ENCODE peak calls at places on chromosomes 2 and 18, in six cellular contexts. One of them, this sample, is unnamed.
A peak's percentile ranks its signal among the peaks of the same experiment; 100 is the strongest.

GRCh38 chr18:23131693-23132319 is 3.5 kb upstream of the CABLES1 start:
- DNase-seq in NCI-H82: peak; percentile 90
- DNase-seq in anterior cingulate cortex: peak; percentile 26
- DNase-seq in nephron progenitor cell: peak; percentile 60
- DNase-seq in DND-41: peak; percentile 61
- DNase-seq in stimulated activated CD8-positive, alpha-beta memory T cell treated with anti-CD3 and anti-CD28 coated beads, Interleukin-12 subunit alpha, Interleukin-12 subunit beta, amount 100 ng/mL, for 4 hours: no peak
- DNase-seq in this sample: peak; percentile 68

GRCh38 chr2:60530660-60531276 is 22.7 kb downstream of the BCL11A start:
- DNase-seq in NCI-H82: peak; percentile 98
- DNase-seq in anterior cingulate cortex: no peak
- DNase-seq in DND-41: peak; percentile 57
- DNase-seq in stimulated activated CD8-positive, alpha-beta memory T cell treated with anti-CD3 and anti-CD28 coated beads, Interleukin-12 subunit alpha, Interleukin-12 subunit beta, amount 100 ng/mL, for 4 hours: no peak
- DNase-seq in nephron progenitor cell: peak; percentile 53
- DNase-seq in this sample: no peak

GRCh38 chr2:107364361-107364950 is 462.2 kb upstream of the RGPD4 start:
- DNase-seq in stimulated activated CD8-positive, alpha-beta memory T cell treated with anti-CD3 and anti-CD28 coated beads, Interleukin-12 subunit alpha, Interleukin-12 subunit beta, amount 100 ng/mL, for 4 hours: no peak
- DNase-seq in anterior cingulate cortex: no peak
- DNase-seq in nephron progenitor cell: no peak
- DNase-seq in NCI-H82: no peak
- DNase-seq in DND-41: no peak
- DNase-seq in this sample: no peak

GRCh38 chr2:196592331-196592911 is 47.1 kb upstream of the CCDC150 start:
- DNase-seq in stimulated activated CD8-positive, alpha-beta memory T cell treated with anti-CD3 and anti-CD28 coated beads, Interleukin-12 subunit alpha, Interleukin-12 subunit beta, amount 100 ng/mL, for 4 hours: no peak
- DNase-seq in NCI-H82: peak; percentile 72
- DNase-seq in nephron progenitor cell: no peak
- DNase-seq in anterior cingulate cortex: peak; percentile 70
- DNase-seq in DND-41: peak; percentile 6
- DNase-seq in this sample: no peak

GRCh38 chr2:59314367-59314766 is 1073.2 kb upstream of the FANCL start:
- DNase-seq in DND-41: peak; percentile 61
- DNase-seq in anterior cingulate cortex: no peak
- DNase-seq in nephron progenitor cell: no peak
- DNase-seq in stimulated activated CD8-positive, alpha-beta memory T cell treated with anti-CD3 and anti-CD28 coated beads, Interleukin-12 subunit alpha, Interleukin-12 subunit beta, amount 100 ng/mL, for 4 hours: no peak
- DNase-seq in NCI-H82: no peak
- DNase-seq in this sample: peak; percentile 99

GRCh38 chr2:157443795-157444642 is at the start of gene CYTIP:
- DNase-seq in NCI-H82: no peak
- DNase-seq in nephron progenitor cell: no peak
- DNase-seq in DND-41: no peak
- DNase-seq in stimulated activated CD8-positive, alpha-beta memory T cell treated with anti-CD3 and anti-CD28 coated beads, Interleukin-12 subunit alpha, Interleukin-12 subunit beta, amount 100 ng/mL, for 4 hours: no peak
- DNase-seq in anterior cingulate cortex: no peak
- DNase-seq in this sample: peak; percentile 11

GRCh38 chr2:25548587-25548986 is 124.8 kb downstream of the DTNB start:
- DNase-seq in nephron progenitor cell: no peak
- DNase-seq in DND-41: no peak
- DNase-seq in stimulated activated CD8-positive, alpha-beta memory T cell treated with anti-CD3 and anti-CD28 coated beads, Interleukin-12 subunit alpha, Interleukin-12 subunit beta, amount 100 ng/mL, for 4 hours: no peak
- DNase-seq in anterior cingulate cortex: no peak
- DNase-seq in NCI-H82: peak; percentile 19
- DNase-seq in this sample: no peak

GRCh38 chr2:9809448-9810088 is 33.7 kb upstream of the TAF1B start:
- DNase-seq in NCI-H82: no peak
- DNase-seq in DND-41: no peak
- DNase-seq in stimulated activated CD8-positive, alpha-beta memory T cell treated with anti-CD3 and anti-CD28 coated beads, Interleukin-12 subunit alpha, Interleukin-12 subunit beta, amount 100 ng/mL, for 4 hours: no peak
- DNase-seq in nephron progenitor cell: no peak
- DNase-seq in anterior cingulate cortex: no peak
- DNase-seq in this sample: no peak

GRCh38 chr2:158130832-158131473 is 29.3 kb downstream of the UPP2 start:
- DNase-seq in nephron progenitor cell: no peak
- DNase-seq in stimulated activated CD8-positive, alpha-beta memory T cell treated with anti-CD3 and anti-CD28 coated beads, Interleukin-12 subunit alpha, Interleukin-12 subunit beta, amount 100 ng/mL, for 4 hours: no peak
- DNase-seq in NCI-H82: no peak
- DNase-seq in anterior cingulate cortex: no peak
- DNase-seq in DND-41: no peak
- DNase-seq in this sample: no peak

GRCh38 chr2:177075254-177075653 is 137.3 kb upstream of the HNRNPA3 start:
- DNase-seq in DND-41: no peak
- DNase-seq in nephron progenitor cell: no peak
- DNase-seq in anterior cingulate cortex: no peak
- DNase-seq in stimulated activated CD8-positive, alpha-beta memory T cell treated with anti-CD3 and anti-CD28 coated beads, Interleukin-12 subunit alpha, Interleukin-12 subunit beta, amount 100 ng/mL, for 4 hours: no peak
- DNase-seq in NCI-H82: no peak
- DNase-seq in this sample: no peak

GRCh38 chr2:147331790-147332419 is 512.9 kb upstream of the ACVR2A start:
- DNase-seq in anterior cingulate cortex: no peak
- DNase-seq in NCI-H82: peak; percentile 76
- DNase-seq in DND-41: peak; percentile 44
- DNase-seq in nephron progenitor cell: peak; percentile 16
- DNase-seq in stimulated activated CD8-positive, alpha-beta memory T cell treated with anti-CD3 and anti-CD28 coated beads, Interleukin-12 subunit alpha, Interleukin-12 subunit beta, amount 100 ng/mL, for 4 hours: no peak
- DNase-seq in this sample: peak; percentile 19

GRCh38 chr2:96548558-96549465 is 12.3 kb downstream of the ARID5A start:
- DNase-seq in nephron progenitor cell: no peak
- DNase-seq in anterior cingulate cortex: no peak
- DNase-seq in stimulated activated CD8-positive, alpha-beta memory T cell treated with anti-CD3 and anti-CD28 coated beads, Interleukin-12 subunit alpha, Interleukin-12 subunit beta, amount 100 ng/mL, for 4 hours: no peak
- DNase-seq in DND-41: no peak
- DNase-seq in NCI-H82: peak; percentile 23
- DNase-seq in this sample: no peak

GRCh38 chr2:237390235-237390634 is 23.7 kb downstream of the COL6A3 start:
- DNase-seq in NCI-H82: no peak
- DNase-seq in DND-41: no peak
- DNase-seq in stimulated activated CD8-positive, alpha-beta memory T cell treated with anti-CD3 and anti-CD28 coated beads, Interleukin-12 subunit alpha, Interleukin-12 subunit beta, amount 100 ng/mL, for 4 hours: no peak
- DNase-seq in anterior cingulate cortex: no peak
- DNase-seq in nephron progenitor cell: no peak
- DNase-seq in this sample: no peak

GRCh38 chr2:96157649-96158553 is 12.7 kb upstream of the DUSP2 start:
- DNase-seq in nephron progenitor cell: no peak
- DNase-seq in NCI-H82: no peak
- DNase-seq in anterior cingulate cortex: no peak
- DNase-seq in stimulated activated CD8-positive, alpha-beta memory T cell treated with anti-CD3 and anti-CD28 coated beads, Interleukin-12 subunit alpha, Interleukin-12 subunit beta, amount 100 ng/mL, for 4 hours: peak; percentile 83
- DNase-seq in DND-41: no peak
- DNase-seq in this sample: no peak

GRCh38 chr2:238108423-238109201 is 8.5 kb downstream of the ESPNL start:
- DNase-seq in nephron progenitor cell: peak; percentile 56
- DNase-seq in stimulated activated CD8-positive, alpha-beta memory T cell treated with anti-CD3 and anti-CD28 coated beads, Interleukin-12 subunit alpha, Interleukin-12 subunit beta, amount 100 ng/mL, for 4 hours: no peak
- DNase-seq in NCI-H82: peak; percentile 97
- DNase-seq in DND-41: peak; percentile 90
- DNase-seq in anterior cingulate cortex: no peak
- DNase-seq in this sample: peak; percentile 77

GRCh38 chr2:97764559-97765263 is 51.3 kb downstream of the ZAP70 start:
- DNase-seq in anterior cingulate cortex: no peak
- DNase-seq in DND-41: no peak
- DNase-seq in nephron progenitor cell: no peak
- DNase-seq in stimulated activated CD8-positive, alpha-beta memory T cell treated with anti-CD3 and anti-CD28 coated beads, Interleukin-12 subunit alpha, Interleukin-12 subunit beta, amount 100 ng/mL, for 4 hours: no peak
- DNase-seq in NCI-H82: no peak
- DNase-seq in this sample: no peak

GRCh38 chr2:123659120-123659519 is 366.0 kb upstream of the CNTNAP5 start:
- DNase-seq in nephron progenitor cell: no peak
- DNase-seq in NCI-H82: no peak
- DNase-seq in stimulated activated CD8-positive, alpha-beta memory T cell treated with anti-CD3 and anti-CD28 coated beads, Interleukin-12 subunit alpha, Interleukin-12 subunit beta, amount 100 ng/mL, for 4 hours: no peak
- DNase-seq in DND-41: no peak
- DNase-seq in anterior cingulate cortex: no peak
- DNase-seq in this sample: no peak

GRCh38 chr2:43759195-43759594 is 14.6 kb upstream of the DYNC2LI1 start:
- DNase-seq in NCI-H82: no peak
- DNase-seq in DND-41: no peak
- DNase-seq in anterior cingulate cortex: no peak
- DNase-seq in nephron progenitor cell: no peak
- DNase-seq in stimulated activated CD8-positive, alpha-beta memory T cell treated with anti-CD3 and anti-CD28 coated beads, Interleukin-12 subunit alpha, Interleukin-12 subunit beta, amount 100 ng/mL, for 4 hours: no peak
- DNase-seq in this sample: no peak

GRCh38 chr2:141911485-141912066 is 219.2 kb downstream of the LRP1B start:
- DNase-seq in nephron progenitor cell: peak; percentile 31
- DNase-seq in NCI-H82: peak; percentile 89
- DNase-seq in stimulated activated CD8-positive, alpha-beta memory T cell treated with anti-CD3 and anti-CD28 coated beads, Interleukin-12 subunit alpha, Interleukin-12 subunit beta, amount 100 ng/mL, for 4 hours: no peak
- DNase-seq in anterior cingulate cortex: no peak
- DNase-seq in DND-41: peak; percentile 35
- DNase-seq in this sample: peak; percentile 37

GRCh38 chr2:128474014-128474961 is 155.6 kb upstream of the HS6ST1 start:
- DNase-seq in nephron progenitor cell: no peak
- DNase-seq in anterior cingulate cortex: no peak
- DNase-seq in stimulated activated CD8-positive, alpha-beta memory T cell treated with anti-CD3 and anti-CD28 coated beads, Interleukin-12 subunit alpha, Interleukin-12 subunit beta, amount 100 ng/mL, for 4 hours: no peak
- DNase-seq in DND-41: peak; percentile 76
- DNase-seq in NCI-H82: no peak
- DNase-seq in this sample: peak; percentile 85

GRCh38 chr2:162915858-162916257 is 77.3 kb upstream of the KCNH7 start:
- DNase-seq in NCI-H82: no peak
- DNase-seq in nephron progenitor cell: no peak
- DNase-seq in DND-41: no peak
- DNase-seq in anterior cingulate cortex: no peak
- DNase-seq in stimulated activated CD8-positive, alpha-beta memory T cell treated with anti-CD3 and anti-CD28 coated beads, Interleukin-12 subunit alpha, Interleukin-12 subunit beta, amount 100 ng/mL, for 4 hours: no peak
- DNase-seq in this sample: no peak

GRCh38 chr2:219155054-219155644 is 5.5 kb downstream of the NHEJ1 start:
- DNase-seq in anterior cingulate cortex: no peak
- DNase-seq in stimulated activated CD8-positive, alpha-beta memory T cell treated with anti-CD3 and anti-CD28 coated beads, Interleukin-12 subunit alpha, Interleukin-12 subunit beta, amount 100 ng/mL, for 4 hours: no peak
- DNase-seq in DND-41: peak; percentile 39
- DNase-seq in nephron progenitor cell: peak; percentile 50
- DNase-seq in NCI-H82: peak; percentile 96
- DNase-seq in this sample: peak; percentile 64